ENCODE peak calls at places on chromosomes 3 and 15, in seven cellular contexts. L, T, K, J, V, W and N are unnamed samples.

GRCh38 chr3:98967758-98968157 is 66.3 kb upstream of the DCBLD2 start:
- DNase-seq in T (no peak), J (no peak), L (no peak), W (no peak), V (no peak), K (no peak), N (no peak)

GRCh38 chr3:42214064-42214463 is 51.9 kb downstream of the CCK start:
- DNase-seq in L (no peak), V (no peak), K (no peak), W (no peak), T (no peak), J (no peak), N (no peak)

GRCh38 chr3:121660356-121661171 is at the start of gene HCLS1:
- DNase-seq in W (no peak), V (no peak), K (no peak), T (peak), L (peak), J (peak), N (peak)

GRCh38 chr3:94225176-94225742 is 162.4 kb downstream of the NSUN3 start:
- DNase-seq in K (no peak), L (no peak), J (no peak), W (peak), T (no peak), V (no peak), N (no peak)

GRCh38 chr3:58724376-58724775 is 57.8 kb upstream of the FAM3D start:
- DNase-seq in K (no peak), W (no peak), J (no peak), T (no peak), L (no peak), V (no peak), N (no peak)

GRCh38 chr3:169664034-169664820 is 715 bp upstream of the MECOM start:
- DNase-seq in W (peak), T (peak), V (no peak), L (no peak), J (no peak), K (no peak), N (peak)

GRCh38 chr15:69225355-69226027 is 65.1 kb downstream of the GLCE start:
- DNase-seq in L (no peak), J (no peak), V (peak), W (peak), K (no peak), T (no peak), N (no peak)

GRCh38 chr3:51937611-51938450 is 3.9 kb downstream of the RRP9 start:
- DNase-seq in K (no peak), J (no peak), T (no peak), L (no peak), W (no peak), V (no peak), N (no peak)

GRCh38 chr3:90091557-90091956 is 984.1 kb downstream of the EPHA3 start:
- DNase-seq in W (peak), T (no peak), J (peak), V (peak), K (peak), L (no peak), N (no peak)

GRCh38 chr3:195319060-195319459 is 48.1 kb upstream of the XXYLT1 start:
- DNase-seq in W (no peak), V (no peak), T (no peak), L (no peak), J (no peak), K (no peak), N (no peak)